ENCODE peak calls at places on chromosomes 13 and 19, in eight cellular contexts. C, I, J, W, M, F, N and R are unnamed samples.
A peak's percentile ranks its signal among the peaks of the same experiment; 100 is the strongest.

GRCh38 chr19:2602391-2603181 is 99.9 kb downstream of the GNG7 start:
- DNase-seq in C (peak; percentile 79), I (no peak), J (peak; percentile 65), W (no peak), M (peak; percentile 98), F (peak; percentile 85), N (no peak), R (no peak)

GRCh38 chr13:21360463-21360862 is 98.6 kb downstream of the ZDHHC20 start:
- DNase-seq in C (no peak), I (no peak), J (no peak), W (no peak), M (no peak), F (no peak), N (no peak), R (no peak)

GRCh38 chr19:13398780-13399726 is 107.2 kb downstream of the CACNA1A start:
- DNase-seq in C (peak; percentile 59), I (no peak), J (no peak), W (no peak), M (no peak), F (no peak), N (no peak), R (no peak)

GRCh38 chr13:111344471-111345191 is 24.2 kb downstream of the TEX29 start:
- DNase-seq in C (peak; percentile 61), I (no peak), J (no peak), W (no peak), M (no peak), F (peak; percentile 54), N (peak; percentile 29), R (peak; percentile 8)

GRCh38 chr19:28685802-28686201 is 527.1 kb downstream of the UQCRFS1 start:
- DNase-seq in C (no peak), I (no peak), J (no peak), W (no peak), M (no peak), F (no peak), N (no peak), R (no peak)

GRCh38 chr13:102317593-102317992 is 84.3 kb downstream of the FGF14 start:
- DNase-seq in C (no peak), I (no peak), J (peak; percentile 32), W (no peak), M (peak; percentile 85), F (peak; percentile 87), N (no peak), R (no peak)

GRCh38 chr19:32876919-32877285 is 7.3 kb upstream of the SLC7A9 start:
- DNase-seq in C (peak; percentile 28), I (no peak), J (no peak), W (no peak), M (no peak), F (no peak), N (no peak), R (no peak)

GRCh38 chr13:28603033-28603664 is 55.8 kb upstream of the POMP start:
- DNase-seq in C (no peak), I (no peak), J (no peak), W (no peak), M (no peak), F (no peak), N (no peak), R (no peak)

GRCh38 chr13:45872574-45872973 is 21.0 kb upstream of the SIAH3 start:
- DNase-seq in C (no peak), I (no peak), J (no peak), W (no peak), M (no peak), F (no peak), N (no peak), R (peak; percentile 67)

GRCh38 chr19:17333611-17334413 is 843 bp downstream of the ANO8 start:
- DNase-seq in C (peak; percentile 69), I (peak; percentile 81), J (no peak), W (peak; percentile 79), M (no peak), F (no peak), N (no peak), R (no peak)

GRCh38 chr19:8638078-8638619 is 7.7 kb downstream of the NFILZ start:
- DNase-seq in C (peak; percentile 93), I (no peak), J (peak; percentile 5), W (no peak), M (no peak), F (no peak), N (no peak), R (no peak)

GRCh38 chr13:79989251-79989661 is 351.7 kb downstream of the SPRY2 start:
- DNase-seq in C (peak; percentile 91), I (no peak), J (no peak), W (no peak), M (no peak), F (no peak), N (no peak), R (no peak)

GRCh38 chr19:48698046-48698445 is 2.3 kb downstream of the FUT2 start:
- DNase-seq in C (no peak), I (no peak), J (no peak), W (no peak), M (no peak), F (no peak), N (no peak), R (no peak)

GRCh38 chr13:20702945-20703784 is at the start of gene IL17D:
- DNase-seq in C (no peak), I (peak; percentile 47), J (no peak), W (peak; percentile 38), M (no peak), F (peak; percentile 33), N (peak; percentile 33), R (no peak)

GRCh38 chr19:32453736-32454135 is 48.2 kb downstream of the DPY19L3 start:
- DNase-seq in C (no peak), I (no peak), J (no peak), W (no peak), M (no peak), F (no peak), N (no peak), R (no peak)

GRCh38 chr13:44523176-44524017 is 52.7 kb downstream of the TSC22D1 start:
- DNase-seq in C (peak; percentile 42), I (no peak), J (no peak), W (no peak), M (no peak), F (no peak), N (no peak), R (no peak)

GRCh38 chr19:19651076-19651475 is 7.6 kb upstream of the GMIP start:
- DNase-seq in C (no peak), I (no peak), J (peak; percentile 68), W (no peak), M (no peak), F (no peak), N (no peak), R (no peak)

GRCh38 chr19:2475018-2475701 is 767 bp upstream of the GADD45B start:
- DNase-seq in C (peak; percentile 79), I (peak; percentile 73), J (peak; percentile 49), W (peak; percentile 67), M (peak; percentile 86), F (peak; percentile 54), N (peak; percentile 40), R (no peak)

GRCh38 chr19:36686365-36687213 is 823 bp upstream of the ZNF567 start:
- DNase-seq in C (no peak), I (no peak), J (peak; percentile 36), W (no peak), M (no peak), F (no peak), N (no peak), R (peak; percentile 47)

GRCh38 chr13:77139311-77139710 is 112.4 kb upstream of the FBXL3 start:
- DNase-seq in C (no peak), I (no peak), J (no peak), W (no peak), M (no peak), F (no peak), N (no peak), R (no peak)

GRCh38 chr19:7191946-7192691 is 102.1 kb downstream of the INSR start:
- DNase-seq in C (no peak), I (peak; percentile 66), J (no peak), W (peak; percentile 43), M (no peak), F (no peak), N (no peak), R (no peak)

GRCh38 chr19:48102870-48103751 is 7.5 kb downstream of the PLA2G4C start:
- DNase-seq in C (no peak), I (peak; percentile 53), J (no peak), W (peak; percentile 42), M (no peak), F (no peak), N (peak; percentile 64), R (no peak)

GRCh38 chr19:5228932-5229777 is 111.5 kb downstream of the PTPRS start:
- DNase-seq in C (no peak), I (no peak), J (no peak), W (no peak), M (no peak), F (no peak), N (no peak), R (no peak)